ENCODE peak calls at places on chromosomes 3 and 15, in four cellular contexts. One of them, this sample, is unnamed. For H3K4me1, the result is how much of the 10 kb centered on the place peaks cover.

GRCh38 chr3:149790698-149791097 is 1.7 kb downstream of the ANKUB1 start:
- DNase-seq in transverse colon: no peak
- DNase-seq in ovary: no peak
- DNase-seq in heart left ventricle: no peak
- DNase-seq in this sample: no peak

GRCh38 chr3:21654662-21655061 is 96.3 kb downstream of the ZNF385D start:
- DNase-seq in heart left ventricle: no peak
- DNase-seq in ovary: no peak
- DNase-seq in transverse colon: no peak
- DNase-seq in this sample: no peak

GRCh38 chr15:68548375-68548774 is 30.4 kb upstream of the CORO2B start:
- DNase-seq in ovary: no peak
- DNase-seq in heart left ventricle: no peak
- DNase-seq in transverse colon: no peak
- DNase-seq in this sample: no peak

GRCh38 chr3:105365536-105366301 is 990 bp upstream of the ALCAM start:
- DNase-seq in transverse colon: no peak
- DNase-seq in ovary: no peak
- DNase-seq in heart left ventricle: no peak
- DNase-seq in this sample: no peak

GRCh38 chr3:181326637-181327223 is 337.2 kb upstream of the DNAJC19 start:
- DNase-seq in heart left ventricle: no peak
- DNase-seq in ovary: no peak
- DNase-seq in transverse colon: no peak
- DNase-seq in this sample: no peak

GRCh38 chr15:40300771-40301170 is 7.0 kb downstream of the PLCB2 start:
- DNase-seq in ovary: no peak
- DNase-seq in transverse colon: no peak
- DNase-seq in heart left ventricle: no peak
- DNase-seq in this sample: no peak

GRCh38 chr15:67818464-67818863 is 6.8 kb upstream of the SKOR1 start:
- DNase-seq in ovary: peak
- DNase-seq in transverse colon: no peak
- DNase-seq in heart left ventricle: no peak
- DNase-seq in this sample: no peak

GRCh38 chr3:138426211-138426610 is 8.2 kb upstream of the ESYT3 start:
- DNase-seq in heart left ventricle: no peak
- DNase-seq in ovary: no peak
- DNase-seq in transverse colon: no peak
- DNase-seq in this sample: no peak

GRCh38 chr15:85793641-85794597 is 806 bp downstream of the KLHL25 start:
- DNase-seq in transverse colon: peak
- DNase-seq in heart left ventricle: peak
- DNase-seq in ovary: peak
- DNase-seq in this sample: no peak

DNA sequence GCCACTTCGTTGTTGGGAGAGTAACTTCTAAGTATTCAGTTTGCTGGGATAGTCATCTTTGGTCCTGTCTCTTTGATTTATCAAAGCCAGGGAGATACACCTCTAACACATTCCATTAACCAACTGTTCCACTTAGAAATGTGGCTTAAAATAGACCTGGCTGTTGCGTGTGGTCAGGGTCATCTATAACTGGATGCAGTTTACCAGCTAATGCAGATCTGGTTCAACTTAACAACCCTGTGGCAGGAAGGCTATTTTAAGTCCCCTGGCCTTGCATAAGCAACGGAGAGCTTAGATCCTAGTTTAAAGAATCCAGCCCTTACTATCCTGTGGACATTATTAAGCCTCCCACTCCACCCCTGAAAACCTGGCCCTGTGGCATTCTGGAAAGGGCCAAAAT is 28.1 kb upstream of the CAPN3 start:
- DNase-seq in transverse colon: no peak
- DNase-seq in heart left ventricle: peak
- DNase-seq in ovary: no peak
- DNase-seq in this sample: no peak
- TF ChIP-seq POLR2A in transverse colon: no peak
- TF ChIP-seq POLR2A in heart left ventricle: no peak
- TF ChIP-seq POLR2A in ovary: no peak
- TF ChIP-seq POLR2A in this sample: no peak

GRCh38 chr3:61928020-61928419 is 366.6 kb downstream of the PTPRG start:
- DNase-seq in ovary: no peak
- DNase-seq in heart left ventricle: no peak
- DNase-seq in transverse colon: no peak
- DNase-seq in this sample: no peak

GRCh38 chr3:61929631-61930030 is 368.3 kb downstream of the PTPRG start:
- DNase-seq in ovary: no peak
- DNase-seq in heart left ventricle: no peak
- DNase-seq in transverse colon: no peak
- DNase-seq in this sample: no peak

GRCh38 chr3:61927332-61927731 is 366.0 kb downstream of the PTPRG start:
- DNase-seq in ovary: peak
- DNase-seq in heart left ventricle: peak
- DNase-seq in transverse colon: peak
- DNase-seq in this sample: no peak

GRCh38 chr3:61926913-61927312 is 365.5 kb downstream of the PTPRG start:
- DNase-seq in heart left ventricle: no peak
- DNase-seq in transverse colon: no peak
- DNase-seq in ovary: no peak
- DNase-seq in this sample: no peak

GRCh38 chr3:61928776-61929175 is 367.4 kb downstream of the PTPRG start:
- DNase-seq in heart left ventricle: no peak
- DNase-seq in ovary: no peak
- DNase-seq in transverse colon: no peak
- DNase-seq in this sample: no peak
- H3K4me1 ChIP-seq in heart left ventricle: half or more
- H3K4me1 ChIP-seq in ovary: under half
- H3K4me1 ChIP-seq in transverse colon: under half
- H3K4me1 ChIP-seq in this sample: under half

GRCh38 chr3:8768364-8769087 is 887 bp downstream of the OXTR start:
- DNase-seq in ovary: no peak
- DNase-seq in transverse colon: no peak
- DNase-seq in heart left ventricle: no peak
- DNase-seq in this sample: no peak

GRCh38 chr3:8767667-8768363 is 1.6 kb downstream of the OXTR start:
- DNase-seq in heart left ventricle: no peak
- DNase-seq in ovary: no peak
- DNase-seq in transverse colon: peak
- DNase-seq in this sample: no peak

GRCh38 chr3:8767181-8767666 is 2.2 kb downstream of the OXTR start:
- DNase-seq in ovary: no peak
- DNase-seq in heart left ventricle: no peak
- DNase-seq in transverse colon: no peak
- DNase-seq in this sample: no peak

GRCh38 chr3:8766148-8766547 is 3.3 kb downstream of the OXTR start:
- DNase-seq in ovary: no peak
- DNase-seq in heart left ventricle: no peak
- DNase-seq in transverse colon: no peak
- DNase-seq in this sample: no peak

DNA sequence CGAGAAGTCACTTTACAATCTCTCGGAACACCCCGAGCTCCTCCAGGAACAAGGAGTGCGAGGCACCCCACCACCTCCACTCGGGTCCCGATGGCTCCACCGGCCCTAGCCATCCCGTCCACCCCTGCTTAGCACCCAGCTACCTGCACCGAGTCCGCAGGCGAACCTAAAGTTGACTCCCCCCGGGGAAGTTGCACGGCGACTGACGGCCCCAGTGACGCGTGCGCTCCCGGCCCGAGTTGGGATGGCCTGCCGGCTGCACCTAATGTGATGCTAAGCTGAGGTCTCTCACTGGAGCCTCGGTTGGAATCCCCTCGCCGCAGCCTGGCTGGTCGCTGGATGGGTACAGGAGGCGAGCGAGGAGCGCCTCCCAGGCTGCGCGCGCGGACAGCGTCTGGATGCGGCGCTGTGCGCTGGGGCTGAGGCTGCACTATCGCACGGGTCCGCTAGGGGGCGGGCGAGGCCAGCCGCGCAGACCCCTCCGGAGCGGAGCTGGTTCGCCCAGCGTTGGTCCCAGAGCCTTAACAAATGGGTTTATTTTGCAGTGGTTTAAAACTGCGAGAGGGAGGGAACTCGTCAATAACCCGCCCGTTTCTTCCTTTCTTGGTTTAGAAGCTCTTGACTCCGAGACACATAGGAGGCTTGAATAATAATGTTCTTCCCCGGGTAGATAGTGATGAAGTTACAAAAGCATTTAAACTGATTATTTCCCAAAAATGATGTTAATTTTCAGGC is at the start of gene OXTR:
- DNase-seq in ovary: peak
- DNase-seq in transverse colon: peak
- DNase-seq in heart left ventricle: peak
- DNase-seq in this sample: peak
- TF ChIP-seq POLR2A in ovary: no peak
- TF ChIP-seq POLR2A in transverse colon: no peak
- TF ChIP-seq POLR2A in heart left ventricle: no peak
- TF ChIP-seq POLR2A in this sample: no peak

GRCh38 chr3:127700406-127700805 is 27.7 kb downstream of the ABTB1 start:
- DNase-seq in ovary: peak
- DNase-seq in heart left ventricle: peak
- DNase-seq in transverse colon: no peak
- DNase-seq in this sample: no peak
- H3K4me1 ChIP-seq in ovary: under half
- H3K4me1 ChIP-seq in heart left ventricle: half or more
- H3K4me1 ChIP-seq in transverse colon: under half
- H3K4me1 ChIP-seq in this sample: under half

GRCh38 chr3:98778852-98779379 is 15.8 kb downstream of the ST3GAL6 start:
- DNase-seq in transverse colon: no peak
- DNase-seq in ovary: no peak
- DNase-seq in heart left ventricle: no peak
- DNase-seq in this sample: peak

GRCh38 chr3:98776114-98776513 is 13.0 kb downstream of the ST3GAL6 start:
- DNase-seq in ovary: no peak
- DNase-seq in transverse colon: no peak
- DNase-seq in heart left ventricle: no peak
- DNase-seq in this sample: no peak

GRCh38 chr3:98778383-98778782 is 15.2 kb downstream of the ST3GAL6 start:
- DNase-seq in transverse colon: no peak
- DNase-seq in ovary: no peak
- DNase-seq in heart left ventricle: no peak
- DNase-seq in this sample: no peak

GRCh38 chr3:98777801-98778220 is 14.7 kb downstream of the ST3GAL6 start:
- DNase-seq in heart left ventricle: no peak
- DNase-seq in ovary: no peak
- DNase-seq in transverse colon: no peak
- DNase-seq in this sample: no peak

DNA sequence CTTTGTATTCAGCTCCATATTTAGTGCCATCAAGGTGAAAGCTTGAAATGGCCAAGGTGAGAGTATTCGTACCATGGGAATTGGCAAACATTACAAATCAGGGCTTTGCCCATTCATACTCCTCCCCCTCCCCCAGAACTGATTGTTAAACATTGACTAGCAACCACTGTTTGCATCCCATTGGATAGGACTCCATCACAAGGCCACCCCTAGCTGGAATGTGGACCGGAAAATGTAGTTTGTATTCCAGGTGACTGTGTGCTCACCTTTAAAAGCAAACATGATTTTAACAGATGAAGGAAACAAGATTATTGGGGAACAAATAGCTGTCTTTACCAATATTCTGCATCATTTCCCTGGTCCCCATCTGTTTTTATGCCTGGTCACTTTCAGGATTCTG is 14.1 kb downstream of the ST3GAL6 start:
- DNase-seq in transverse colon: no peak
- DNase-seq in ovary: no peak
- DNase-seq in heart left ventricle: no peak
- DNase-seq in this sample: no peak
- TF ChIP-seq POLR2A in transverse colon: no peak
- TF ChIP-seq POLR2A in ovary: no peak
- TF ChIP-seq POLR2A in heart left ventricle: no peak
- TF ChIP-seq POLR2A in this sample: no peak

GRCh38 chr3:18840535-18841137 is 307.7 kb upstream of the KCNH8 start:
- DNase-seq in transverse colon: no peak
- DNase-seq in heart left ventricle: no peak
- DNase-seq in ovary: no peak
- DNase-seq in this sample: no peak
- H3K4me1 ChIP-seq in transverse colon: under half
- H3K4me1 ChIP-seq in heart left ventricle: under half
- H3K4me1 ChIP-seq in ovary: under half
- H3K4me1 ChIP-seq in this sample: under half